ENCODE peak calls at places on chromosomes 5 and 9, in five cellular contexts. O is HCEC 1CT, Q is choroid plexus epithelial cell, P is left ventricle myocardium superior, E is lung. J is an unnamed sample.

GRCh38 chr5:100119903-100120302 is 415.3 kb upstream of the FAM174A start:
- DNase-seq in O (no peak), Q (no peak), P (no peak), E (no peak), J (no peak)

GRCh38 chr9:113641100-113641885 is 177.8 kb downstream of the RGS3 start:
- DNase-seq in O (no peak), Q (no peak), P (no peak), E (no peak), J (no peak)

GRCh38 chr5:138351056-138351455 is 1.4 kb upstream of the KDM3B start:
- DNase-seq in O (peak), Q (peak), P (no peak), E (no peak), J (no peak)

GRCh38 chr9:93560991-93561390 is 15.4 kb upstream of the PHF2 start:
- DNase-seq in O (no peak), Q (no peak), P (no peak), E (no peak), J (no peak)

GRCh38 chr9:34869390-34869789 is 88.7 kb upstream of the PHF24 start:
- DNase-seq in O (peak), Q (peak), P (no peak), E (no peak), J (no peak)

GRCh38 chr5:117326997-117327396 is 752.4 kb upstream of the SEMA6A start:
- DNase-seq in O (no peak), Q (no peak), P (no peak), E (no peak), J (no peak)

GRCh38 chr9:124812401-124813016 is 35.6 kb downstream of the OLFML2A start:
- DNase-seq in O (peak), Q (peak), P (peak), E (no peak), J (peak)

GRCh38 chr5:10279925-10280720 is 27.6 kb downstream of the CMBL start:
- DNase-seq in O (no peak), Q (no peak), P (no peak), E (no peak), J (no peak)

GRCh38 chr5:132487841-132488555 is 2.6 kb downstream of the IRF1 start:
- DNase-seq in O (no peak), Q (no peak), P (no peak), E (no peak), J (no peak)

GRCh38 chr5:107864793-107865192 is 194.1 kb upstream of the EFNA5 start:
- DNase-seq in O (peak), Q (peak), P (no peak), E (no peak), J (no peak)

GRCh38 chr9:38059233-38059936 is 9.6 kb downstream of the SHB start:
- DNase-seq in O (no peak), Q (no peak), P (no peak), E (no peak), J (no peak)

GRCh38 chr9:104860280-104860679 is 67.7 kb downstream of the ABCA1 start:
- DNase-seq in O (no peak), Q (peak), P (no peak), E (no peak), J (no peak)

GRCh38 chr9:38226491-38226951 is 157.5 kb upstream of the SHB start:
- DNase-seq in O (no peak), Q (peak), P (no peak), E (no peak), J (no peak)

GRCh38 chr5:112885001-112885400 is 23.9 kb downstream of the SRP19 start:
- DNase-seq in O (no peak), Q (no peak), P (peak), E (no peak), J (peak)

GRCh38 chr5:179824745-179825112 is 4.0 kb downstream of the SQSTM1 start:
- DNase-seq in O (no peak), Q (no peak), P (peak), E (no peak), J (no peak)

GRCh38 chr9:82216435-82216834 is 227.9 kb downstream of the SPATA31D1 start:
- DNase-seq in O (no peak), Q (no peak), P (no peak), E (no peak), J (no peak)

GRCh38 chr5:102531506-102531905 is 32.7 kb upstream of the SLCO6A1 start:
- DNase-seq in O (peak), Q (peak), P (no peak), E (no peak), J (no peak)

GRCh38 chr9:80873861-80874260 is 815.5 kb downstream of the TLE1 start:
- DNase-seq in O (peak), Q (peak), P (no peak), E (no peak), J (no peak)

GRCh38 chr5:96278995-96279394 is 154.1 kb downstream of the PCSK1 start:
- DNase-seq in O (no peak), Q (no peak), P (no peak), E (no peak), J (no peak)

GRCh38 chr5:170431571-170431970 is 42.4 kb upstream of the KCNMB1 start:
- DNase-seq in O (no peak), Q (no peak), P (no peak), E (no peak), J (no peak)

GRCh38 chr5:98927988-98928801 is 612 bp downstream of the CHD1 start:
- DNase-seq in O (peak), Q (peak), P (peak), E (peak), J (peak)